ENCODE peak calls at places on chromosomes 2 and 18, in eight cellular contexts. W is mucosa of descending colon; Y is RPMI7951; Z is fibroblast of pulmonary artery; C is activated naive CD4-positive, alpha-beta T cell treated with anti-CD3 and anti-CD28 coated beads, Interleukin-2, amount 10 ng/mL, durations not matched to agents 7 days and 5 days; S is AG10803; Q is left cardiac atrium; A is non-pigmented ciliary epithelial cell. K is an unnamed sample.

GRCh38 chr2:77034460-77034859 is 487.7 kb downstream of the LRRTM4 start:
- DNase-seq in W (no peak), Y (no peak), Z (peak; percentile 1), C (no peak), S (no peak), Q (no peak), A (no peak), K (peak; percentile 44)

GRCh38 chr18:9404565-9405060 is 70.0 kb downstream of the TWSG1 start:
- DNase-seq in W (no peak), Y (no peak), Z (peak; percentile 60), C (peak; percentile 39), S (no peak), Q (peak; percentile 35), A (no peak), K (peak; percentile 77)

GRCh38 chr18:26656944-26657536 is 108.7 kb upstream of the KCTD1 start:
- DNase-seq in W (peak; percentile 80), Y (peak; percentile 68), Z (peak; percentile 63), C (peak; percentile 26), S (peak; percentile 61), Q (peak; percentile 88), A (no peak), K (peak; percentile 71)

GRCh38 chr2:241702155-241702404 is 241 bp downstream of the ING5 start:
- DNase-seq in W (no peak), Y (no peak), Z (peak; percentile 83), C (no peak), S (no peak), Q (no peak), A (no peak), K (no peak)

GRCh38 chr2:211495339-211495738 is 938.9 kb downstream of the CPS1 start:
- DNase-seq in W (no peak), Y (no peak), Z (no peak), C (no peak), S (no peak), Q (no peak), A (no peak), K (no peak)

GRCh38 chr2:25341753-25342371 is at the start of gene DNMT3A:
- DNase-seq in W (peak; percentile 79), Y (peak; percentile 66), Z (peak; percentile 66), C (peak; percentile 72), S (peak; percentile 60), Q (peak; percentile 76), A (no peak), K (peak; percentile 68)

GRCh38 chr2:9373505-9373904 is 49.8 kb downstream of the ITGB1BP1 start:
- DNase-seq in W (no peak), Y (no peak), Z (no peak), C (no peak), S (no peak), Q (no peak), A (no peak), K (no peak)

GRCh38 chr18:3554091-3554601 is 104.2 kb downstream of the TGIF1 start:
- DNase-seq in W (no peak), Y (peak; percentile 3), Z (peak; percentile 4), C (no peak), S (no peak), Q (no peak), A (no peak), K (no peak)

GRCh38 chr18:54712315-54712714 is 116.0 kb upstream of the RAB27B start:
- DNase-seq in W (peak; percentile 64), Y (peak; percentile 63), Z (peak; percentile 72), C (peak; percentile 22), S (no peak), Q (no peak), A (peak; percentile 57), K (peak; percentile 82)

GRCh38 chr18:12038082-12038660 is 55.5 kb upstream of the ANKRD62 start:
- DNase-seq in W (no peak), Y (no peak), Z (peak; percentile 28), C (peak; percentile 33), S (no peak), Q (peak; percentile 52), A (no peak), K (no peak)

GRCh38 chr18:35490894-35491688 is 6.7 kb downstream of the INO80C start:
- DNase-seq in W (no peak), Y (no peak), Z (no peak), C (no peak), S (no peak), Q (no peak), A (no peak), K (no peak)

GRCh38 chr18:35178260-35178659 is 62.6 kb upstream of the ZNF397 start:
- DNase-seq in W (no peak), Y (peak; percentile 86), Z (peak; percentile 28), C (no peak), S (peak; percentile 62), Q (no peak), A (peak; percentile 8), K (peak; percentile 77)

GRCh38 chr2:217065695-217066405 is 206.0 kb upstream of the TNP1 start:
- DNase-seq in W (no peak), Y (peak; percentile 83), Z (peak; percentile 94), C (no peak), S (peak; percentile 90), Q (no peak), A (peak; percentile 79), K (peak; percentile 99)

GRCh38 chr2:146659976-146660375 is 1184.9 kb upstream of the ACVR2A start:
- DNase-seq in W (no peak), Y (no peak), Z (no peak), C (no peak), S (no peak), Q (no peak), A (no peak), K (no peak)

GRCh38 chr2:179963626-179964025 is 43.5 kb downstream of the CWC22 start:
- DNase-seq in W (no peak), Y (peak; percentile 10), Z (peak; percentile 73), C (no peak), S (peak; percentile 48), Q (no peak), A (no peak), K (peak; percentile 60)

GRCh38 chr2:165913636-165914035 is 39.9 kb downstream of the TTC21B start:
- DNase-seq in W (no peak), Y (no peak), Z (no peak), C (no peak), S (no peak), Q (no peak), A (no peak), K (no peak)

GRCh38 chr2:99152181-99152580 is 2.6 kb downstream of the TSGA10 start:
- DNase-seq in W (no peak), Y (no peak), Z (no peak), C (no peak), S (no peak), Q (no peak), A (no peak), K (no peak)

GRCh38 chr2:219457784-219458369 is 23.2 kb downstream of the SPEG start:
- DNase-seq in W (peak; percentile 22), Y (peak; percentile 34), Z (no peak), C (no peak), S (no peak), Q (no peak), A (no peak), K (no peak)

GRCh38 chr2:207088839-207089238 is 76.9 kb downstream of the KLF7 start:
- DNase-seq in W (no peak), Y (no peak), Z (no peak), C (no peak), S (no peak), Q (no peak), A (no peak), K (no peak)

GRCh38 chr2:205680067-205680466 is 2.2 kb upstream of the NRP2 start:
- DNase-seq in W (no peak), Y (peak; percentile 89), Z (peak; percentile 91), C (peak; percentile 61), S (peak; percentile 87), Q (peak; percentile 39), A (no peak), K (peak; percentile 91)

GRCh38 chr2:217835931-217836881 is 166.6 kb downstream of the TNS1 start:
- DNase-seq in W (peak; percentile 57), Y (peak; percentile 94), Z (peak; percentile 99), C (no peak), S (peak; percentile 99), Q (peak; percentile 77), A (peak; percentile 82), K (peak; percentile 88)

GRCh38 chr2:15896859-15897258 is 43.5 kb upstream of the MYCN start:
- DNase-seq in W (no peak), Y (no peak), Z (no peak), C (no peak), S (no peak), Q (no peak), A (no peak), K (no peak)

GRCh38 chr2:190696792-190697398 is 48.0 kb downstream of the NAB1 start:
- DNase-seq in W (no peak), Y (no peak), Z (no peak), C (no peak), S (no peak), Q (no peak), A (no peak), K (no peak)

K was measured in fibroblast of lung.